ENCODE peak calls at places on chromosomes 5 and 9, in eight cellular contexts. O, V, R, Q, Y, C, H and S are unnamed samples.

GRCh38 chr5:110880413-110880812 is 141.6 kb downstream of the SLC25A46 start:
- ATAC-seq in R (no peak), O (no peak), V (peak), H (no peak), Y (no peak), C (no peak), Q (no peak), S (no peak)

GRCh38 chr9:3698531-3698930 is 172.7 kb upstream of the RFX3 start:
- ATAC-seq in V (peak), Y (no peak), H (no peak), O (no peak), Q (no peak), C (no peak), R (no peak), S (no peak)

GRCh38 chr9:131733601-131734061 is 6.2 kb downstream of the RAPGEF1 start:
- ATAC-seq in H (peak), Q (peak), R (peak), C (no peak), Y (no peak), V (peak), O (peak), S (no peak)

GRCh38 chr9:33750307-33750838 is 45.0 kb upstream of the PRSS3 start:
- ATAC-seq in V (peak), O (no peak), C (no peak), R (peak), Q (no peak), Y (no peak), H (no peak), S (no peak)

GRCh38 chr9:93336720-93337119 is 114.8 kb upstream of the FAM120A start:
- ATAC-seq in O (no peak), R (no peak), V (no peak), Q (no peak), C (no peak), Y (no peak), H (no peak), S (no peak)

GRCh38 chr5:35237580-35238376 is 7.5 kb upstream of the PRLR start:
- ATAC-seq in H (no peak), Y (no peak), C (no peak), R (peak), Q (no peak), O (no peak), V (peak), S (no peak)

GRCh38 chr5:79859588-79859987 is 131.5 kb downstream of the MTX3 start:
- ATAC-seq in H (no peak), R (peak), C (no peak), O (no peak), V (no peak), Q (no peak), Y (no peak), S (no peak)

GRCh38 chr9:133839822-133840329 is 101.7 kb upstream of the SARDH start:
- ATAC-seq in H (no peak), Q (no peak), O (no peak), V (peak), C (peak), R (peak), Y (no peak), S (no peak)

GRCh38 chr5:79750611-79751510 is 61.2 kb downstream of the CMYA5 start:
- ATAC-seq in O (no peak), Q (no peak), R (peak), H (no peak), V (no peak), Y (no peak), C (no peak), S (no peak)